ENCODE peak calls at places on chromosomes 4 and X, in nine cellular contexts. H is cardiac septum; W is LHCN-M2; Y is NCI-H1092 treated with DMSO at 0.1 percent for 48 hours; M is ELR; E is stimulated activated naive B cell treated with anti-CD40 and anti-IgM and Interleukin-4, amounts not matched to agents 10 μg/mL and 1 μg/mL and 100 μg/mL, for 72 hours; T is bronchial epithelial cell; F is fibroblast of lung; S is iris pigment epithelial cell. U is an unnamed sample.

GRCh38 chrX:79117078-79117477 is 27.4 kb upstream of the GPR174 start:
- DNase-seq in H (no peak), Y (no peak), E (no peak), S (no peak), W (no peak), M (no peak), F (no peak), T (no peak), U (no peak)

GRCh38 chrX:153812220-153812619 is 17.8 kb downstream of the SSR4 start:
- DNase-seq in Y (no peak), W (no peak), H (no peak), T (no peak), S (no peak), M (no peak), E (no peak), F (no peak), U (no peak)

GRCh38 chrX:84156831-84157230 is 31.2 kb downstream of the RPS6KA6 start:
- DNase-seq in H (no peak), S (no peak), F (peak; percentile 50), Y (no peak), T (no peak), W (no peak), M (peak; percentile 9), E (no peak), U (no peak)

GRCh38 chr4:112002301-112002700 is 143.0 kb upstream of the FAM241A start:
- DNase-seq in Y (no peak), M (no peak), E (no peak), H (no peak), S (no peak), T (peak; percentile 95), W (no peak), F (no peak), U (no peak)

GRCh38 chr4:54440394-54441223 is 211.5 kb downstream of the PDGFRA start:
- DNase-seq in W (peak; percentile 34), F (peak; percentile 20), Y (peak; percentile 20), E (no peak), S (peak; percentile 48), H (no peak), M (peak; percentile 54), T (peak; percentile 9), U (no peak)

GRCh38 chrX:70970482-70970999 is 39.6 kb upstream of the SLC7A3 start:
- DNase-seq in T (peak; percentile 10), S (peak; percentile 10), Y (no peak), W (peak; percentile 6), E (no peak), H (no peak), M (peak; percentile 46), F (peak; percentile 4), U (peak; percentile 2)

GRCh38 chrX:39527045-39527444 is 570.7 kb downstream of the BCOR start:
- DNase-seq in Y (no peak), H (no peak), S (peak; percentile 43), W (peak; percentile 18), T (no peak), E (no peak), F (peak; percentile 75), M (peak; percentile 15), U (no peak)

GRCh38 chr4:170339522-170339921 is 249.8 kb upstream of the AADAT start:
- DNase-seq in S (no peak), Y (no peak), T (peak; percentile 17), M (peak; percentile 15), E (peak; percentile 5), H (no peak), F (no peak), W (peak; percentile 0), U (no peak)

GRCh38 chrX:45623266-45623665 is 422.6 kb upstream of the DIPK2B start:
- DNase-seq in F (peak; percentile 93), H (no peak), Y (no peak), S (peak; percentile 85), W (peak; percentile 95), M (peak; percentile 84), E (no peak), T (peak; percentile 62), U (no peak)

GRCh38 chr4:94758141-94758699 is 465 bp downstream of the BMPR1B start:
- DNase-seq in T (peak; percentile 44), S (peak; percentile 23), E (no peak), W (peak; percentile 42), Y (no peak), M (no peak), H (no peak), F (peak; percentile 41), U (no peak)

GRCh38 chr4:6848717-6849305 is 60.8 kb upstream of the TBC1D14 start:
- DNase-seq in Y (no peak), M (no peak), T (no peak), F (no peak), E (no peak), H (no peak), S (peak; percentile 35), W (no peak), U (no peak)

GRCh38 chr4:52873861-52874343 is 11.8 kb downstream of the RASL11B start:
- DNase-seq in E (no peak), T (no peak), S (peak; percentile 7), F (peak; percentile 68), W (no peak), Y (no peak), M (no peak), H (no peak), U (no peak)

U was measured in GM06990.